ENCODE peak calls at places on chromosomes 3 and 15, in five cellular contexts. P is upper lobe of right lung; V is activated CD4-positive, alpha-beta T cell treated with anti-CD3 and anti-CD28 coated beads, Interleukin-2, amount 10 ng/mL, durations not matched to agents 7 days and 5 days; U is tibial artery; K is AG10803. S is an unnamed sample.

GRCh38 chr3:53145109-53146077 is 15.2 kb upstream of the RFT1 start:
- DNase-seq in P (no peak), V (no peak), U (no peak), K (no peak), S (no peak)

GRCh38 chr3:139657434-139657833 is 20.3 kb downstream of the NMNAT3 start:
- DNase-seq in P (no peak), V (no peak), U (no peak), K (no peak), S (no peak)

GRCh38 chr3:24763421-24763820 is 268.8 kb upstream of the THRB start:
- DNase-seq in P (no peak), V (no peak), U (no peak), K (peak; percentile 11), S (no peak)

GRCh38 chr15:29968099-29968892 is 114.5 kb upstream of the GOLGA8J start:
- DNase-seq in P (no peak), V (no peak), U (no peak), K (no peak), S (peak; percentile 45)

GRCh38 chr15:63915888-63916731 is 82.4 kb upstream of the HERC1 start:
- DNase-seq in P (no peak), V (no peak), U (no peak), K (peak; percentile 51), S (peak; percentile 69)

GRCh38 chr3:150770662-150771061 is 7.7 kb upstream of the SIAH2 start:
- DNase-seq in P (no peak), V (no peak), U (no peak), K (no peak), S (no peak)

GRCh38 chr3:68007621-68008226 is 353.3 kb upstream of the SUCLG2 start:
- DNase-seq in P (no peak), V (peak; percentile 10), U (no peak), K (no peak), S (no peak)

GRCh38 chr15:50816191-50816590 is 50.7 kb upstream of the SPPL2A start:
- DNase-seq in P (no peak), V (no peak), U (no peak), K (no peak), S (no peak)

GRCh38 chr15:40928975-40929729 is at the start of gene DLL4:
- DNase-seq in P (peak; percentile 88), V (peak; percentile 51), U (peak; percentile 55), K (peak; percentile 27), S (peak; percentile 30)

GRCh38 chr15:20355256-20355868 is 186.2 kb downstream of the GOLGA6L6 start:
- DNase-seq in P (peak; percentile 69), V (no peak), U (no peak), K (no peak), S (no peak)

GRCh38 chr15:25512957-25513356 is 74.1 kb upstream of the UBE3A start:
- DNase-seq in P (no peak), V (no peak), U (no peak), K (no peak), S (no peak)

GRCh38 chr15:52217186-52217585 is 26.0 kb upstream of the GNB5 start:
- DNase-seq in P (peak; percentile 64), V (peak; percentile 30), U (no peak), K (no peak), S (no peak)

GRCh38 chr3:81513591-81513990 is 247.9 kb downstream of the GBE1 start:
- DNase-seq in P (no peak), V (no peak), U (no peak), K (no peak), S (no peak)

GRCh38 chr3:185822221-185822956 is 2.5 kb downstream of the IGF2BP2 start:
- DNase-seq in P (no peak), V (no peak), U (no peak), K (peak; percentile 76), S (no peak)

GRCh38 chr3:194671511-194671899 is 486 bp downstream of the LSG1 start:
- DNase-seq in P (no peak), V (peak; percentile 51), U (no peak), K (no peak), S (no peak)

GRCh38 chr3:13457593-13457992 is 22.5 kb upstream of the HDAC11 start:
- DNase-seq in P (no peak), V (no peak), U (no peak), K (no peak), S (no peak)

GRCh38 chr15:78353093-78353492 is 12.9 kb downstream of the CRABP1 start:
- DNase-seq in P (no peak), V (no peak), U (no peak), K (no peak), S (no peak)

GRCh38 chr15:66670698-66671580 is 31.1 kb upstream of the SMAD6 start:
- DNase-seq in P (peak; percentile 87), V (no peak), U (no peak), K (no peak), S (no peak)

GRCh38 chr3:63625161-63625560 is 27.3 kb upstream of the SNTN start:
- DNase-seq in P (no peak), V (no peak), U (no peak), K (peak; percentile 96), S (peak; percentile 55)

GRCh38 chr3:140505256-140505655 is 172.6 kb upstream of the TRIM42 start:
- DNase-seq in P (no peak), V (no peak), U (peak; percentile 24), K (no peak), S (no peak)

GRCh38 chr3:66441124-66441523 is 59.7 kb downstream of the LRIG1 start:
- DNase-seq in P (no peak), V (no peak), U (no peak), K (peak; percentile 72), S (peak; percentile 30)